ENCODE peak calls at places on chromosomes 1 and 21, in six cellular contexts. U is AG04450, D is lower lobe of right lung, I is AG10803, N is uterus, M is fibroblast of lung. E is an unnamed sample.

GRCh38 chr1:6700853-6701436 is 671 bp downstream of the DNAJC11 start:
- DNase-seq in N (no peak), U (no peak), D (no peak), I (no peak), M (no peak), E (no peak)

GRCh38 chr1:162240643-162240976 is 136.0 kb downstream of the SPATA46 start:
- DNase-seq in D (no peak), N (no peak), U (no peak), I (no peak), M (no peak), E (no peak)

GRCh38 chr1:182330303-182330702 is 61.3 kb downstream of the GLUL start:
- DNase-seq in M (peak), N (peak), I (peak), D (no peak), U (no peak), E (no peak)

GRCh38 chr21:45317401-45318145 is 29.9 kb upstream of the POFUT2 start:
- DNase-seq in D (no peak), M (peak), U (peak), N (no peak), I (peak), E (no peak)

GRCh38 chr1:232274999-232275706 is 354.8 kb downstream of the SIPA1L2 start:
- DNase-seq in M (no peak), I (no peak), D (no peak), N (no peak), U (no peak), E (no peak)

GRCh38 chr1:190588424-190588823 is 110.8 kb upstream of the BRINP3 start:
- DNase-seq in N (no peak), M (no peak), I (no peak), U (no peak), D (no peak), E (no peak)

GRCh38 chr1:234148816-234149215 is 224.4 kb upstream of the COA6 start:
- DNase-seq in U (no peak), I (no peak), D (no peak), N (no peak), M (peak), E (no peak)

GRCh38 chr1:54377040-54377691 is 29.0 kb downstream of the SSBP3 start:
- DNase-seq in M (peak), I (peak), N (no peak), U (no peak), D (no peak), E (no peak)

GRCh38 chr1:188689542-188689941 is 1788.1 kb downstream of the BRINP3 start:
- DNase-seq in D (no peak), N (no peak), I (no peak), M (peak), U (no peak), E (no peak)

GRCh38 chr1:228902781-228903572 is 167.7 kb downstream of the RHOU start:
- DNase-seq in I (peak), U (peak), M (peak), N (peak), D (peak), E (no peak)

GRCh38 chr1:3019007-3019515 is 2.2 kb upstream of the ACTRT2 start:
- DNase-seq in I (no peak), U (no peak), N (no peak), D (no peak), M (no peak), E (peak)

GRCh38 chr1:100350787-100351094 is 1.6 kb upstream of the CDC14A start:
- DNase-seq in U (no peak), D (no peak), I (no peak), N (no peak), M (peak), E (no peak)

GRCh38 chr21:37642493-37642892 is 273.8 kb downstream of the KCNJ6 start:
- DNase-seq in D (no peak), M (no peak), I (no peak), N (no peak), U (no peak), E (no peak)

DNA sequence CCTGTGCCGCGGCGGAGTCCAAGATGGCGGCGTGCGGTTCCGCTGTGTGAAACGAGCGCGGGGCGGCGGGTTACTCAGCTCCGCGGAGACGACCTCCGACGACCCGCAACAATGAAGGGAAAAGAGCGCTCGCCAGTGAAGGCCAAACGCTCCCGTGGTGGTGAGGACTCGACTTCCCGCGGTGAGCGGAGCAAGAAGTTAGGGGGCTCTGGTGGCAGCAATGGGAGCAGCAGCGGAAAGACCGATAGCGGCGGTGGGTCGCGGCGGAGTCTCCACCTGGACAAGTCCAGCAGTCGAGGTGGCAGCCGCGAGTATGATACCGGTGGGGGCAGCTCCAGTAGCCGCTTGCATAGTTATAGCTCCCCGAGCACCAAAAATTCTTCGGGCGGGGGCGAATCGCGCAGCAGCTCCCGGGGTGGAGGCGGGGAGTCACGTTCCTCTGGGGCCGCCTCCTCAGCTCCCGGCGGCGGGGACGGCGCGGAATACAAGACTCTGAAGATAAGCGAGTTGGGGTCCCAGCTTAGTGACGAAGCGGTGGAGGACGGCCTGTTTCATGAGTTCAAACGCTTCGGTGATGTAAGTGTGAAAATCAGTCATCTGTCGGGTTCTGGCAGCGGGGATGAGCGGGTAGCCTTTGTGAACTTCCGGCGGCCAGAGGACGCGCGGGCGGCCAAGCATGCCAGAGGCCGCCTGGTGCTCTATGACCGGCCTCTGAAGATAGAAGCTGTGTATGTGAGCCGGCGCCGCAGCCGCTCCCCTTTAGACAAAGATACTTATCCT is 440 bp downstream of the RBM15 start:
- DNase-seq in N (no peak), D (peak), I (peak), U (peak), M (peak), E (no peak)
- TF ChIP-seq CTCF in N (peak), D (no peak), I (peak), U (peak), M (peak), E (no peak)

GRCh38 chr1:66282343-66282852 is 251.6 kb upstream of the SGIP1 start:
- DNase-seq in I (peak), U (peak), M (peak), D (no peak), N (peak), E (no peak)
- TF ChIP-seq CTCF in I (peak), U (peak), M (no peak), D (no peak), N (no peak), E (no peak)

DNA sequence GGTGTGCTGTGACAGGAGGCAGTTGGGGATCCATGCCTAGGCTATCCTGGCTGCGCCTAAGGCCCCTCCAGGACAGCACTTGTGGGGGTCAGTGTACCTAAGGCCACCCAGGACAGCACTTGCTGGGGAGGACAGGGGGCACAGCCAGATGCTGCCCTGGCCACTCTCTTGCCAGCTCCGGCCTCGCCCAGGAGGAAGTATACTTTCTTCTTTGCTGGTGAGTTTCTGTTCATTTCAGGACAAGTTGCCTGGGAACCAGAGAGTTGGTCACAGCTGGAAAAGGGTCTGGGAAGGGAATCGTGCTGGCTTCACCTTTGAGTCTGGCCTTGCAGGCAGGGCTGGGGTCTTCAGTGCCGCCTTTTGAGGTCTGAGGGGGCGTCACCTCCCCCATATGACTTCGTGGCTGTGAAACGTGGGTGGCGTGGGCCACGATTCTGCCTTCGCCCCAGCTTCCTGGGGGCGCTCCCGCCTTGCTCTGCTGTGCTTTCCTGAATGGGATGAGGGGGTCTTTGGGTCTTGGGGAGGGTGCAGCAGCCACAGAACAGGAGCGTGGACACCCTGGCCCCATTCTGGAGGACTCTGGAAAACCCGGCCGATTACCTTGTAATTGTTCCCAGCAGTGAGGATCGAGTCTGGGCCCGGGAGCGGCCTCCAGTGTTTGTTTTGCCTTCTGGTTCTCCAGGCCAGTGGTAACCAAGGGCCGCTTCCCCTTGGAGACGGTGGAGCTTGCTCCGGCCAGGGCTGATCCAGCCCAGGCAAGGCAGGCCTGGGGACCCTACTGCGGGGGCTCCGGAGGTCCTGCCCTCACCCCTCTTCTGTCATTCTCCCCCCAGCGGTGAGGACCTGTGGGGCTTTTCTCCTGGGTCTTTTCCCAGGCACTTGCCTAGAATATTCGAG is 45.9 kb downstream of the SPSB1 start:
- DNase-seq in N (peak), M (no peak), U (no peak), I (peak), D (peak), E (no peak)
- TF ChIP-seq CTCF in N (no peak), M (no peak), U (no peak), I (no peak), D (no peak), E (no peak)

DNA sequence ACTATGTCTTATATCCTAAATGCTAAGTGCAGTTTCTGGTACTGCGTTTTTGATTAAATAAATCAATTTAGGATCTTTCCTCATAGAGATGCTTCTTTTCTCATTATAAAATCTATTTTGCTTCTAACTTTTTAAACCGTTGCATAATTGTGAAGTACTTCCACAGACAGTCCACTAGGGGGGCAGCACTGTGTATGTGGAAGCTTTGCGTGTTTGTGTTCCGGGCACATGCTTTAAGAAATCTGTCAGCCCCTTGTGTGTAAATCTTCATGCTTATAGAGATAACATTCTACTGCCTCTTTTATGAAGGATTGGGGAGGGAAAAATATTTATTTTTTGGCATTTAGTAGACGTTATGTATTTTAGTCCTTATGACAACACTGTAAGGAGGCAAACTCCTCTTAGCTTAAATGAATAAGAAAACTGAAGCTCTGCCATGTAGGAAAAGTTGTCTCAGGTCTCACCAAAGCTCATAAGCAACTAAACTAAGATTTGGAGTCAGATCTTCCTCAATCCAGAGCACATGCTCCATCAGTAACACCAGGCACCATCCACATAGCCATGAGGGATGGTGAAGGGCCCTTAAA is 157.3 kb upstream of the PTGFR start:
- DNase-seq in I (peak), D (no peak), M (peak), U (peak), N (peak), E (no peak)
- TF ChIP-seq CTCF in I (peak), D (peak), M (peak), U (peak), N (peak), E (peak)

E was measured in CD14-positive monocyte.